ENCODE peak calls at places on chromosome 2, in eight cellular contexts. I is T-helper 2 cell; A is stimulated activated CD8-positive, alpha-beta memory T cell treated with anti-CD3 and anti-CD28 coated beads, Interleukin-4, amount 100 ng/mL, for 1 hour; G is adrenal gland; D is iPS-NIHi11; M is NCI-H2029; T is AG10803; Q is neural crest cell. P is an unnamed sample.

GRCh38 chr2:148802448-148803220 is 72.4 kb upstream of the KIF5C start:
- DNase-seq in G (no peak), A (no peak), Q (no peak), I (no peak), D (no peak), T (no peak), M (no peak), P (no peak)

GRCh38 chr2:174614261-174614660 is 16.7 kb upstream of the WIPF1 start:
- DNase-seq in T (peak; percentile 95), D (no peak), A (no peak), M (no peak), I (no peak), G (no peak), Q (no peak), P (no peak)

GRCh38 chr2:196801578-196801977 is 2.1 kb upstream of the GTF3C3 start:
- DNase-seq in T (peak; percentile 15), A (no peak), Q (no peak), D (no peak), I (no peak), M (no peak), G (no peak), P (no peak)

GRCh38 chr2:216057688-216058193 is 23.9 kb downstream of the PECR start:
- DNase-seq in Q (no peak), G (no peak), T (peak; percentile 86), D (no peak), A (peak; percentile 25), I (peak; percentile 18), M (no peak), P (peak; percentile 25)

GRCh38 chr2:40201425-40201824 is 250.5 kb downstream of the SLC8A1 start:
- DNase-seq in D (no peak), I (no peak), M (no peak), T (no peak), A (no peak), G (no peak), Q (no peak), P (no peak)

GRCh38 chr2:146220957-146221356 is 1623.9 kb upstream of the ACVR2A start:
- DNase-seq in I (no peak), D (no peak), A (no peak), M (no peak), G (no peak), Q (no peak), T (no peak), P (no peak)

GRCh38 chr2:134104754-134105153 is 149.1 kb upstream of the MGAT5 start:
- DNase-seq in T (no peak), M (no peak), D (no peak), I (no peak), A (no peak), G (no peak), Q (no peak), P (no peak)

GRCh38 chr2:70981866-70982810 is 3.7 kb downstream of the ANKRD53 start:
- DNase-seq in G (peak; percentile 17), M (no peak), A (no peak), I (no peak), D (no peak), Q (no peak), T (no peak), P (no peak)

GRCh38 chr2:48343571-48344440 is 186.1 kb upstream of the STON1 start:
- DNase-seq in M (no peak), A (no peak), Q (no peak), G (no peak), T (peak; percentile 61), I (no peak), D (no peak), P (no peak)

GRCh38 chr2:165990846-165991245 is 37.3 kb upstream of the TTC21B start:
- DNase-seq in A (no peak), Q (no peak), I (no peak), M (no peak), T (no peak), D (no peak), G (no peak), P (no peak)

GRCh38 chr2:170972508-170973224 is 43.6 kb downstream of the GORASP2 start:
- DNase-seq in T (no peak), M (no peak), G (no peak), Q (no peak), D (no peak), I (no peak), A (no peak), P (no peak)

GRCh38 chr2:37713258-37713700 is 41.8 kb upstream of the CDC42EP3 start:
- DNase-seq in G (no peak), Q (no peak), M (no peak), I (no peak), T (peak; percentile 96), D (no peak), A (no peak), P (no peak)

GRCh38 chr2:221943078-221943810 is 355.6 kb downstream of the PAX3 start:
- DNase-seq in G (peak; percentile 88), M (no peak), I (no peak), D (no peak), Q (no peak), A (no peak), T (peak; percentile 43), P (no peak)

GRCh38 chr2:127721311-127721977 is 20.1 kb downstream of the SFT2D3 start:
- DNase-seq in A (no peak), G (no peak), M (no peak), Q (no peak), I (no peak), D (no peak), T (peak; percentile 66), P (no peak)

GRCh38 chr2:171316220-171316619 is 117.6 kb downstream of the METTL8 start:
- DNase-seq in A (no peak), T (no peak), Q (no peak), G (no peak), D (peak; percentile 34), I (no peak), M (no peak), P (no peak)

GRCh38 chr2:223846524-223846923 is 9.1 kb upstream of the AP1S3 start:
- DNase-seq in T (peak; percentile 76), Q (no peak), D (no peak), G (no peak), M (no peak), I (no peak), A (no peak), P (no peak)